ENCODE peak calls at places on chromosomes 7 and 10, in five cellular contexts. One of them, this sample, is unnamed. For H3K4me1, the result is how much of the 10 kb centered on the place peaks cover.

GRCh38 chr10:35079763-35080162 is 10.4 kb downstream of the CUL2 start:
- DNase-seq in transverse colon: no peak
- DNase-seq in breast epithelium: no peak
- DNase-seq in thyroid gland: no peak
- DNase-seq in naive thymus-derived CD4-positive, alpha-beta T cell: no peak
- DNase-seq in this sample: no peak

GRCh38 chr10:120950103-120950561 is 99.0 kb downstream of the WDR11 start:
- DNase-seq in transverse colon: no peak
- DNase-seq in breast epithelium: no peak
- DNase-seq in thyroid gland: no peak
- DNase-seq in naive thymus-derived CD4-positive, alpha-beta T cell: no peak
- DNase-seq in this sample: no peak

GRCh38 chr10:28914721-28915120 is 237.4 kb downstream of the BAMBI start:
- DNase-seq in transverse colon: no peak
- DNase-seq in breast epithelium: no peak
- DNase-seq in thyroid gland: no peak
- DNase-seq in naive thymus-derived CD4-positive, alpha-beta T cell: no peak
- DNase-seq in this sample: no peak

GRCh38 chr7:26653430-26653911 is 210.9 kb downstream of the SKAP2 start:
- DNase-seq in transverse colon: peak
- DNase-seq in breast epithelium: no peak
- DNase-seq in thyroid gland: peak
- DNase-seq in naive thymus-derived CD4-positive, alpha-beta T cell: no peak
- DNase-seq in this sample: no peak

GRCh38 chr7:99072126-99072525 is 71.8 kb downstream of the SMURF1 start:
- DNase-seq in transverse colon: no peak
- DNase-seq in breast epithelium: no peak
- DNase-seq in thyroid gland: no peak
- DNase-seq in naive thymus-derived CD4-positive, alpha-beta T cell: no peak
- DNase-seq in this sample: no peak

GRCh38 chr10:22253578-22253882 is 35.7 kb upstream of the EBLN1 start:
- DNase-seq in transverse colon: peak
- DNase-seq in breast epithelium: peak
- DNase-seq in thyroid gland: peak
- DNase-seq in naive thymus-derived CD4-positive, alpha-beta T cell: peak
- DNase-seq in this sample: peak

GRCh38 chr10:718143-718700 is 28.8 kb upstream of the DIP2C start:
- DNase-seq in transverse colon: no peak
- DNase-seq in breast epithelium: no peak
- DNase-seq in thyroid gland: no peak
- DNase-seq in naive thymus-derived CD4-positive, alpha-beta T cell: no peak
- DNase-seq in this sample: no peak

GRCh38 chr7:40810274-40810673 is 675.5 kb downstream of the SUGCT start:
- DNase-seq in transverse colon: no peak
- DNase-seq in breast epithelium: no peak
- DNase-seq in thyroid gland: no peak
- DNase-seq in naive thymus-derived CD4-positive, alpha-beta T cell: no peak
- DNase-seq in this sample: no peak

GRCh38 chr7:1045038-1045726 is 836 bp downstream of the GPR146 start:
- DNase-seq in transverse colon: no peak
- DNase-seq in breast epithelium: no peak
- DNase-seq in thyroid gland: no peak
- DNase-seq in naive thymus-derived CD4-positive, alpha-beta T cell: no peak
- DNase-seq in this sample: no peak
- H3K4me1 ChIP-seq in transverse colon: under half
- H3K4me1 ChIP-seq in breast epithelium: under half
- H3K4me1 ChIP-seq in thyroid gland: half or more
- H3K4me1 ChIP-seq in naive thymus-derived CD4-positive, alpha-beta T cell: half or more
- H3K4me1 ChIP-seq in this sample: under half

GRCh38 chr7:47678641-47679380 is 96.9 kb upstream of the TNS3 start:
- DNase-seq in transverse colon: no peak
- DNase-seq in breast epithelium: no peak
- DNase-seq in thyroid gland: no peak
- DNase-seq in naive thymus-derived CD4-positive, alpha-beta T cell: no peak
- DNase-seq in this sample: no peak

GRCh38 chr7:47682874-47683273 is 101.0 kb upstream of the TNS3 start:
- DNase-seq in transverse colon: no peak
- DNase-seq in breast epithelium: no peak
- DNase-seq in thyroid gland: no peak
- DNase-seq in naive thymus-derived CD4-positive, alpha-beta T cell: no peak
- DNase-seq in this sample: no peak

GRCh38 chr7:47683485-47683898 is 101.6 kb upstream of the TNS3 start:
- DNase-seq in transverse colon: no peak
- DNase-seq in breast epithelium: no peak
- DNase-seq in thyroid gland: no peak
- DNase-seq in naive thymus-derived CD4-positive, alpha-beta T cell: no peak
- DNase-seq in this sample: no peak

GRCh38 chr7:47684728-47685127 is 102.8 kb upstream of the TNS3 start:
- DNase-seq in transverse colon: no peak
- DNase-seq in breast epithelium: no peak
- DNase-seq in thyroid gland: no peak
- DNase-seq in naive thymus-derived CD4-positive, alpha-beta T cell: no peak
- DNase-seq in this sample: no peak

DNA sequence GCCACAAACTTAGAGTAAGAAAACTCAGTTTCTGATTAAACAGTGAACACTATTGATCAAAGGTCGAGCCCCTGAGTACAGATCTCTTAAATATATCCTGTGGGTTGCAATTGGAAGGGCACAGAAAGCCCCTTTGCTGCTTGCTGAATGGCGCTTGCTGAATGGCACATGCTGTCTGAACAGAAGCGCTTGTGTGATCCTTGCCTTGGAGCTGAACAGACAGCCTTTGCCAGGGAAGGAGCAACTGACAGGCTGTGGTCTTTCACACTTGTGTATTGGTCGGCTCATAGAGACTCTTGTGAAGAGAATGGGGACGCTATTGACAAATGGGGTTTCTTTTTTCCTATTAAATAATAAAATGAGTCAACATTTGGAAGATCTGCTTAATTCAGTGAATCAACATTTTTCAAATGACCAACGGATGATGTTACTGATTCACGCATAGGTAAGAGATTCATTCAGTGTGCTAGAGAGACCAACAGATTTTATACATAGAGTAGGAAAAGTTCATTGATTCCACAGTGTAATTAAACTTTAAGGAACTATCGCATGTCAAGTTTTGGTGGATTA is 99.4 kb upstream of the TNS3 start:
- DNase-seq in transverse colon: no peak
- DNase-seq in breast epithelium: no peak
- DNase-seq in thyroid gland: no peak
- DNase-seq in naive thymus-derived CD4-positive, alpha-beta T cell: no peak
- DNase-seq in this sample: no peak
- H3K4me1 ChIP-seq in transverse colon: under half
- H3K4me1 ChIP-seq in breast epithelium: under half
- H3K4me1 ChIP-seq in thyroid gland: under half
- H3K4me1 ChIP-seq in naive thymus-derived CD4-positive, alpha-beta T cell: under half
- H3K4me1 ChIP-seq in this sample: under half

DNA sequence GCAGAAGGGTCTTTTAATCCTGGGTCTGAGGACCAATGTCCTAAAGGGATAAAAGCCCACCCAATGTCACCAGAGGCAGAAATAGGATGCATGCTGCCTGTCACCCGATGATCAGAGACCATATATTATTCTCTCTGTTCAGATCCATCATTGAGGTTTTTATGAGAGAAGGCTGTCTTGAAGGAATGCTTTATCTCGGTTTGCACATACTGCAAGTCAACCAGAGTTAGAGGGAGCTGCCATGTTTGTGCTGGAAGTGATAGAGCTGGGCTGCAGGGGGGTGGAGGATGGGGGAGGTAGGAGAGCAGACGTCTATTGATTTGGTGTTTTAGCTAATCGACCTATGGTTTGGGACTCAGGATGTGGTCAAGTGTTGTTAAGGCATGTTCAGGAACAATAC is 105.5 kb upstream of the FRMD4A start:
- DNase-seq in transverse colon: no peak
- DNase-seq in breast epithelium: no peak
- DNase-seq in thyroid gland: no peak
- DNase-seq in naive thymus-derived CD4-positive, alpha-beta T cell: no peak
- DNase-seq in this sample: no peak
- H3K4me1 ChIP-seq in transverse colon: under half
- H3K4me1 ChIP-seq in breast epithelium: under half
- H3K4me1 ChIP-seq in thyroid gland: under half
- H3K4me1 ChIP-seq in naive thymus-derived CD4-positive, alpha-beta T cell: under half
- H3K4me1 ChIP-seq in this sample: under half

DNA sequence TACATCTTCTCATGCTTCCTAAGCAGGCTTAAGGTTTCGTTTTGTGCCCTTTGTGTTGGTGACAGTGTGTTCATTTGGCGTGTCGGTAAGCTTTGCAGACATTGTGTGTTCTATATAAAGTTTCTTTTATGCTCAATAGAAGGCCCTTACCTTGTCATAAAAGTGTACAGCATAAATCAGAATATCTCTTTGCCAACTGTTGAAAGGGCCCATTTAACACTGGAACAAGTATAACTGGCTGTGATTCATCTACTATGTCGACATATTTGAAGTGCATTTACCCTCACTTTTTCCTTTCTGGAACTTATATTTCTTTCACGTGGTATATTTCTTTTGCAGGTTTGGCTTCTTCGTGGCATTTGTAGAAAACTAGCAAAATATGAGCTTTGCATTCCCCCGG is 32.7 kb downstream of the EEPD1 start:
- DNase-seq in transverse colon: no peak
- DNase-seq in breast epithelium: no peak
- DNase-seq in thyroid gland: no peak
- DNase-seq in naive thymus-derived CD4-positive, alpha-beta T cell: no peak
- DNase-seq in this sample: no peak
- H3K4me1 ChIP-seq in transverse colon: under half
- H3K4me1 ChIP-seq in breast epithelium: under half
- H3K4me1 ChIP-seq in thyroid gland: under half
- H3K4me1 ChIP-seq in naive thymus-derived CD4-positive, alpha-beta T cell: under half
- H3K4me1 ChIP-seq in this sample: under half

DNA sequence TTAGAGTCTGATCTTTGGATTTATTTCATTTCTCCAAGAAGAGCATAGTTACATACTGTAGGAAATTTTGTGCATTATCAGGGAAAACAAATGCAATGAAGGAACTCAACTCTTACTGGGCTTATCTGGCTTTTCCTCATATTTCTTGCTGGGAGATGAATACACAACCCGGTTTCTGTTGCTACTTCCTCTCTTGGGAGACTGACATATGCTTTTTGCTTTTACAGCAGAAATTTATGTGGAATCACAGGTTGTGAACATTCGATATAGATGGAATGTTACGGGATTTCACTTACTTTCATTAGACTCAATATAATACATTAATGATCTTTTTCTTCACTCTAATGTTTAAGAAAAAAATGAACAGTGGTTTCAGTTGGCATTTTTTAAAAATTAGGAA is 7.0 kb downstream of the SND1 start:
- DNase-seq in transverse colon: no peak
- DNase-seq in breast epithelium: no peak
- DNase-seq in thyroid gland: no peak
- DNase-seq in naive thymus-derived CD4-positive, alpha-beta T cell: no peak
- DNase-seq in this sample: no peak
- H3K4me1 ChIP-seq in transverse colon: under half
- H3K4me1 ChIP-seq in breast epithelium: under half
- H3K4me1 ChIP-seq in thyroid gland: under half
- H3K4me1 ChIP-seq in naive thymus-derived CD4-positive, alpha-beta T cell: under half
- H3K4me1 ChIP-seq in this sample: under half

DNA sequence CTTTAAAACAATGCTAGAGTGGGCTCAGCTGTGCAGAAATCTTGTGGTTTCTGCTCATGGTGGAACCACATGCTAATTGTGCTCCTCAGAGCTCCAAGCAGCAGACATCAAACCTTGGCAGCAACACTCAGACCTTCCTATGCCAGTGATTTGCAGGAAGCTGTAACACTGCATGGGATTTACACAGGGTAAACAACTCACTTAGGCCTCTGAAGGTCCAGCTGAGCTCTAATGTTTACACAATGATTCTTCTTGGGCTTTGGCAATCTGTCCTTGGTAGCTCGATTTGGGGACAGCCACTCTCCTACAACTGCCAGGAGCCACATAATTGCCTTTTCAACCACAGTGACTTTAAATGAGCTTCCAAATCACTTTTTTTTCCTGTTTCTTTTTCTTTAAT is 97.7 kb upstream of the PDLIM1 start:
- DNase-seq in transverse colon: no peak
- DNase-seq in breast epithelium: no peak
- DNase-seq in thyroid gland: no peak
- DNase-seq in naive thymus-derived CD4-positive, alpha-beta T cell: no peak
- DNase-seq in this sample: no peak
- H3K4me1 ChIP-seq in transverse colon: under half
- H3K4me1 ChIP-seq in breast epithelium: under half
- H3K4me1 ChIP-seq in thyroid gland: under half
- H3K4me1 ChIP-seq in naive thymus-derived CD4-positive, alpha-beta T cell: under half
- H3K4me1 ChIP-seq in this sample: half or more

GRCh38 chr10:93073539-93074136 is at the start of gene CYP26A1:
- DNase-seq in transverse colon: no peak
- DNase-seq in breast epithelium: peak
- DNase-seq in thyroid gland: no peak
- DNase-seq in naive thymus-derived CD4-positive, alpha-beta T cell: no peak
- DNase-seq in this sample: no peak

GRCh38 chr10:93074137-93074596 is 474 bp downstream of the CYP26A1 start:
- DNase-seq in transverse colon: no peak
- DNase-seq in breast epithelium: peak
- DNase-seq in thyroid gland: no peak
- DNase-seq in naive thymus-derived CD4-positive, alpha-beta T cell: no peak
- DNase-seq in this sample: no peak

GRCh38 chr10:93071674-93072224 is 1.9 kb upstream of the CYP26A1 start:
- DNase-seq in transverse colon: peak
- DNase-seq in breast epithelium: peak
- DNase-seq in thyroid gland: peak
- DNase-seq in naive thymus-derived CD4-positive, alpha-beta T cell: no peak
- DNase-seq in this sample: no peak

GRCh38 chr10:93072225-93072712 is 1.4 kb upstream of the CYP26A1 start:
- DNase-seq in transverse colon: no peak
- DNase-seq in breast epithelium: peak
- DNase-seq in thyroid gland: peak
- DNase-seq in naive thymus-derived CD4-positive, alpha-beta T cell: no peak
- DNase-seq in this sample: no peak

DNA sequence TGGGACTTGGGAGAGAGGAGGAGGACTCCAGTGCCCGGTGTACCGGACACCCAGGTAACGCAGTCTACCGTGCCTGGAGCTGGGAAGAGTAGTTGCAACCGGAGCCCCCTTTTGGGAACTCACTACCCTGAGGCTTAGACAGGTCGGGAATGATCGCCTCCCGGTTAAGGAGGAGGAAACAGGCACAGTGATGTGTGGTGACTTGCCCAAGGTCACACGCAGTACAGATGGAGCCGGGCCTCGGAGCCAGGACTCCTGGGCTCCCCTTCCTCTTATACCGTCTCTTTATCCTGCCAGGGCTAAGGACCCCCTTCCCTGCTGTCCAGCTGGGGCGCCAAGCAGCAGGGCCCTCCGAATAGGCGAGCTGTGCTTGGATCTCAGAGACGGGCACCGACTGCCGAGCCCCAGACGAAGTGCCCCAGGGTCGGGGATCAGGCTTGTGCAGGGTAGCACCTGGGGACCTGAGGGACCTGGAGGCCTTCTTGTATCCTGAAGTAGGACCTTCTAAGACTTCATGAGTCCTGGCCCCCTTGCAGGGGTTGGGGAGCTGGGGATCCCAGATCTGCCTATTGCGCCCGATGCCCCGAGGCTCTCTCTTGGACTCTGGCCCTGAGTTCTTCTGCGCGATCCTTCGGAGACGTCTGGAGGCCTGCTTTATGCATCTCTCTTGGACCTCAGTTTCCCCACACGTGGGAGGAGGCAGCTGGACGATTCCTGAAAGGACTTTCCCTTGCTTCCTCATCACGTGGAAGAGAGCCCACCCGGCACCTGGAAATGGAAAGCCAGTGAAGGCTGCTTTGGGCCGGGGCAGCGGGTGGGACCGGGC is 767 bp upstream of the CYP26A1 start:
- DNase-seq in transverse colon: no peak
- DNase-seq in breast epithelium: peak
- DNase-seq in thyroid gland: no peak
- DNase-seq in naive thymus-derived CD4-positive, alpha-beta T cell: no peak
- DNase-seq in this sample: no peak
- H3K4me1 ChIP-seq in transverse colon: under half
- H3K4me1 ChIP-seq in breast epithelium: under half
- H3K4me1 ChIP-seq in thyroid gland: under half
- H3K4me1 ChIP-seq in naive thymus-derived CD4-positive, alpha-beta T cell: under half
- H3K4me1 ChIP-seq in this sample: under half